ENCODE peak calls at places on chromosomes 11 and 22, in four cellular contexts. J, L, F and E are unnamed samples.

GRCh38 chr11:66002648-66003225 is 434 bp downstream of the BANF1 start:
- DNase-seq in L (peak; percentile 45), J (peak; percentile 52), F (peak; percentile 70), E (no peak)

GRCh38 chr11:10122337-10123197 is 171.5 kb downstream of the SBF2 start:
- DNase-seq in J (peak; percentile 23), L (no peak), F (no peak), E (no peak)

GRCh38 chr11:111918390-111919256 is at the start of gene C11orf52:
- DNase-seq in F (peak; percentile 89), L (peak; percentile 89), J (no peak), E (peak; percentile 84)

GRCh38 chr11:83051760-83052671 is 19.7 kb downstream of the RAB30 start:
- DNase-seq in F (no peak), J (peak; percentile 38), L (no peak), E (no peak)

GRCh38 chr22:19998991-19999820 is 17.4 kb downstream of the ARVCF start:
- DNase-seq in F (no peak), L (no peak), J (no peak), E (no peak)

GRCh38 chr22:44410396-44411056 is 87.5 kb downstream of the RTL6 start:
- DNase-seq in F (peak; percentile 62), L (no peak), J (no peak), E (no peak)

GRCh38 chr11:111354601-111354891 is 24.5 kb downstream of the POU2AF1 start:
- DNase-seq in L (no peak), J (no peak), F (no peak), E (no peak)

GRCh38 chr11:67016550-67016949 is 6.4 kb upstream of the SYT12 start:
- DNase-seq in L (no peak), F (no peak), J (no peak), E (no peak)

GRCh38 chr22:24106385-24107381 is 74.6 kb upstream of the SUSD2 start:
- DNase-seq in F (no peak), J (no peak), L (no peak), E (no peak)

GRCh38 chr22:23277583-23278295 is 97.4 kb downstream of the BCR start:
- DNase-seq in F (no peak), L (no peak), J (no peak), E (no peak)

GRCh38 chr11:114137054-114137453 is 77.5 kb downstream of the ZBTB16 start:
- DNase-seq in F (no peak), J (no peak), L (no peak), E (no peak)

GRCh38 chr22:44840611-44841322 is 88.4 kb downstream of the ARHGAP8 start:
- DNase-seq in F (no peak), L (no peak), J (no peak), E (no peak)

GRCh38 chr22:41777749-41778395 is 22.6 kb upstream of the CCDC134 start:
- DNase-seq in L (no peak), F (no peak), J (no peak), E (no peak)
- TF ChIP-seq EP300 in L (no peak), F (no peak), J (no peak), E (no peak)

GRCh38 chr11:92804388-92804787 is 165.1 kb upstream of the MTNR1B start:
- DNase-seq in J (no peak), L (no peak), F (no peak), E (peak; percentile 66)
- TF ChIP-seq EP300 in J (no peak), L (no peak), F (no peak), E (no peak)

DNA sequence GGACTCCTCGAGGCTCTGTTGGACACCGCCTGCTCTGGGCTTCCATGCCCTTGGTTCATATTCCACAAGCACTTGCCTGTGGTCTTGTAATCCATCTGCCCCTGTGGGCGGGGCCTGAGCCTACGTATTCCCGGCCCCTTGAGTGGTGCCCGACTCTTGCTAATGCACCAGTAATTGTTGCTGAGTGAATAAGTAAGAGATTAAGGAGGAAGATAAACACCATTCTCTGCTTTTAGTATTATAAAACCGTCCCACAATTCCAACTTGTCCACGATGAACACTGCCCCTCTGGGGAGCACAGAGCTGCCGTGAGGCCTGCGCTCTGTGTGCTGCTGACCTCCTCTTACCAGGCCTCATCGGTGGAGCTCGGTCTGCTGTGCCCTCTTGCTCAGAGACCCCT is 50.3 kb downstream of the MICAL2 start:
- DNase-seq in J (no peak), L (no peak), F (no peak), E (no peak)
- TF ChIP-seq EP300 in J (no peak), L (no peak), F (no peak), E (no peak)

GRCh38 chr11:73142128-73142377 is at the start of gene FCHSD2:
- DNase-seq in L (no peak), F (no peak), J (no peak), E (no peak)

GRCh38 chr11:73141031-73141308 is 1.1 kb downstream of the FCHSD2 start:
- DNase-seq in L (no peak), J (peak; percentile 17), F (no peak), E (peak; percentile 90)

GRCh38 chr11:73145986-73146575 is 4.0 kb upstream of the FCHSD2 start:
- DNase-seq in L (no peak), J (no peak), F (peak; percentile 63), E (peak; percentile 47)

GRCh38 chr11:73141309-73142127 is 600 bp downstream of the FCHSD2 start:
- DNase-seq in L (peak; percentile 47), J (peak; percentile 73), F (peak; percentile 63), E (peak; percentile 93)

DNA sequence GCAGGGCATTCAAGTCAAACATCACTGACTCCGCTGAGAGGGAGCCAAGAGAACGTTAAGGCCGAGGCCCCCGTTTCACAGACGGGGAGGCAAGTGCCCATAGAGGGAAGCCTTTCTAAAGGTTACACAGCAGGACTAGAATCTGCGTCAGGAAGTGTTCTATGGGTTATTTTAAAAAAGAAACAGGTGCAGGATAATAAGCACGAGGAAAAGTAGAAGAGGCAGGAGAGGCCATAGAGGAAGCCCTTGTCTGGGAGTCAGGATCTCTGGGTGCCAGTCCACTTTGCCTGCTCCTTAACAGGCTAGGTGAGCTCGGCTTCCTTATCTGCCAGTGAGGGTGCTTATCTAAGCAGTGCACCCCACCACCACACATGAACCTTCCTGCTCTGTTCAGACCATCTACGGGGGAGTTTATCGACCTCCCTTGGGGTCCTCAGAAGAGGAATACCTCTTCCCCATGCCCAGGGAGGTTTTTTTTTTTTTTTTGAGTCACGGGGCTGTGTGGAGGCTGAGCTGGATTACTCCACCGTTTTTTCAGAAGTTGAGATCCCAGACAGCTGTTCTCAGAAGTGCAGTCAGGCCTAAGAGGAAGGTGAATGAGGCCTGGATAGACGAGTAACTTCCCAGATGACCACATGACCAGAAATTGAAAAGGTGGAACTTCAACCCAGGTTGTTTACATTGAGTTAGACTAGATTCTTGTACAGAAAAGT is 1.2 kb upstream of the FCHSD2 start:
- DNase-seq in L (peak; percentile 67), F (no peak), J (no peak), E (peak; percentile 50)
- TF ChIP-seq EP300 in L (no peak), F (no peak), J (no peak), E (no peak)

DNA sequence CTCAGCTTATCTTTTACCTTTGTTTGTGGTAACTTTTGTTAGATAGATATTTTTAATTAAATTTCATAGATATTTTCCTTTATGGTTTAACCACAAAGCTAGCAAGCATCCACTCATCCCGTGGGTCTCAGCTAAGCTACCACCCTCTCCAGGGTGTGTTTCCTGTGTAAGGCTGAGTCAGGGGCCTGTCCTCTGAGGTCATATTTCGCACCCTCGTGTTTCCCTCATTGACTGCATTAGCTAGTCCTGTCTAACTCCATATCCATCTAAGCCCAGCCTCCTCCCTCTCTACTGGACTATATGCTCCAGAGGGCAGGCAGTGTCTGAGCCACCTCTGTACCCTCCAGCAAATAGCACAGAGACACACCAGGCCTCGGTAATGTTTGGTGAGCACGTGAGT is 16.7 kb downstream of the XRRA1 start:
- DNase-seq in L (no peak), F (no peak), J (no peak), E (no peak)
- TF ChIP-seq EP300 in L (no peak), F (no peak), J (no peak), E (no peak)

GRCh38 chr11:64240467-64241174 is at the start of gene FKBP2:
- DNase-seq in F (peak; percentile 98), L (peak; percentile 93), J (peak; percentile 98), E (peak; percentile 99)
- TF ChIP-seq EP300 in F (peak; percentile 19), L (no peak), J (no peak), E (no peak)

GRCh38 chr11:130031945-130032344 is 29.3 kb upstream of the PRDM10 start:
- DNase-seq in L (no peak), J (no peak), F (no peak), E (no peak)

GRCh38 chr11:130031056-130031455 is 28.4 kb upstream of the PRDM10 start:
- DNase-seq in J (no peak), L (no peak), F (no peak), E (no peak)

GRCh38 chr11:130032931-130033330 is 30.3 kb upstream of the PRDM10 start:
- DNase-seq in L (no peak), F (no peak), J (no peak), E (no peak)

GRCh38 chr11:130025371-130025770 is 22.7 kb upstream of the PRDM10 start:
- DNase-seq in L (no peak), J (no peak), F (no peak), E (no peak)

DNA sequence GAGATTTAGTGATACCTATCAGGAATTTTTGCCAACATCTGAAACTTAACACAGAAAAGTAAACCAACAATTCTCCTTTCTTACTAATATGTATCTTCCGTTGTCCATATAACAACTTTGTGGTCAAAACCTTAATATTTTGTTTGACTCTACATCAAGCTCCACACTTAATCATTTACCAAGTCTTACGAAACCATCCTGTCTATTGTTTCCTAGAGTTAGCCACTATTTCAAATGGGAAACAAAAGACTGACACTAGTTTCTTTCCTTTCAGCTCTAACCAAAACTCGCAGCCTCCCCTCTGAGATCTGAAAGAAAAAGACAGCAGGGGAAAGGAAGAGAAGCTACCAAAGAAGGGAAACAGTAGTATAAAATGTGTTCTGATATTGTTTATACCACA is 26.5 kb upstream of the PRDM10 start:
- DNase-seq in L (peak; percentile 59), J (no peak), F (no peak), E (no peak)
- TF ChIP-seq EP300 in L (no peak), J (no peak), F (no peak), E (no peak)